ENCODE peak calls at places on chromosomes 11 and 22, in ten cellular contexts. Y, C, H, T, V, U, S, J, M and I are unnamed samples.
A peak's percentile ranks its signal among the peaks of the same experiment; 100 is the strongest.

GRCh38 chr11:88012456-88012855 is 162.8 kb downstream of the RAB38 start:
- DNase-seq in Y (no peak), C (no peak), H (no peak), T (no peak), V (no peak), U (no peak), S (no peak), J (no peak), M (no peak), I (no peak)

GRCh38 chr11:42727879-42728278 is 583.9 kb upstream of the API5 start:
- DNase-seq in Y (no peak), C (no peak), H (no peak), T (no peak), V (no peak), U (no peak), S (no peak), J (no peak), M (no peak), I (no peak)

GRCh38 chr22:23583836-23584235 is 3.7 kb upstream of the IGLL1 start:
- DNase-seq in Y (no peak), C (no peak), H (no peak), T (no peak), V (no peak), U (no peak), S (no peak), J (no peak), M (no peak), I (no peak)

GRCh38 chr11:122808494-122808893 is 29.8 kb upstream of the CRTAM start:
- DNase-seq in Y (peak; percentile 45), C (no peak), H (peak; percentile 44), T (peak; percentile 73), V (no peak), U (no peak), S (no peak), J (no peak), M (peak; percentile 60), I (no peak)

GRCh38 chr22:50209893-50210292 is 9.1 kb downstream of the SELENOO start:
- DNase-seq in Y (peak; percentile 53), C (no peak), H (peak; percentile 55), T (peak; percentile 85), V (peak; percentile 57), U (peak; percentile 69), S (peak; percentile 66), J (peak; percentile 38), M (peak; percentile 90), I (no peak)

GRCh38 chr11:84923489-84923888 is 703.7 kb downstream of the DLG2 start:
- DNase-seq in Y (no peak), C (no peak), H (no peak), T (no peak), V (no peak), U (no peak), S (no peak), J (no peak), M (no peak), I (no peak)

GRCh38 chr11:118152552-118153471 is at the start of gene SCN4B:
- DNase-seq in Y (no peak), C (no peak), H (peak; percentile 5), T (peak; percentile 71), V (peak; percentile 71), U (peak; percentile 84), S (no peak), J (no peak), M (peak; percentile 52), I (no peak)

GRCh38 chr22:40991298-40991697 is 40.1 kb downstream of the RBX1 start:
- DNase-seq in Y (no peak), C (no peak), H (no peak), T (no peak), V (no peak), U (no peak), S (no peak), J (no peak), M (no peak), I (no peak)

GRCh38 chr11:61054927-61055562 is 47.2 kb upstream of the CD5 start:
- DNase-seq in Y (no peak), C (no peak), H (no peak), T (no peak), V (no peak), U (no peak), S (no peak), J (no peak), M (no peak), I (no peak)

GRCh38 chr11:58949184-58949583 is 9.9 kb downstream of the GLYATL1 start:
- DNase-seq in Y (no peak), C (no peak), H (no peak), T (no peak), V (no peak), U (no peak), S (no peak), J (no peak), M (no peak), I (no peak)

GRCh38 chr22:42203609-42204008 is 66.8 kb downstream of the TCF20 start:
- DNase-seq in Y (no peak), C (no peak), H (no peak), T (no peak), V (no peak), U (no peak), S (no peak), J (no peak), M (no peak), I (no peak)

GRCh38 chr11:122815900-122816299 is 22.4 kb upstream of the CRTAM start:
- DNase-seq in Y (no peak), C (no peak), H (no peak), T (no peak), V (no peak), U (no peak), S (no peak), J (no peak), M (no peak), I (no peak)

DNA sequence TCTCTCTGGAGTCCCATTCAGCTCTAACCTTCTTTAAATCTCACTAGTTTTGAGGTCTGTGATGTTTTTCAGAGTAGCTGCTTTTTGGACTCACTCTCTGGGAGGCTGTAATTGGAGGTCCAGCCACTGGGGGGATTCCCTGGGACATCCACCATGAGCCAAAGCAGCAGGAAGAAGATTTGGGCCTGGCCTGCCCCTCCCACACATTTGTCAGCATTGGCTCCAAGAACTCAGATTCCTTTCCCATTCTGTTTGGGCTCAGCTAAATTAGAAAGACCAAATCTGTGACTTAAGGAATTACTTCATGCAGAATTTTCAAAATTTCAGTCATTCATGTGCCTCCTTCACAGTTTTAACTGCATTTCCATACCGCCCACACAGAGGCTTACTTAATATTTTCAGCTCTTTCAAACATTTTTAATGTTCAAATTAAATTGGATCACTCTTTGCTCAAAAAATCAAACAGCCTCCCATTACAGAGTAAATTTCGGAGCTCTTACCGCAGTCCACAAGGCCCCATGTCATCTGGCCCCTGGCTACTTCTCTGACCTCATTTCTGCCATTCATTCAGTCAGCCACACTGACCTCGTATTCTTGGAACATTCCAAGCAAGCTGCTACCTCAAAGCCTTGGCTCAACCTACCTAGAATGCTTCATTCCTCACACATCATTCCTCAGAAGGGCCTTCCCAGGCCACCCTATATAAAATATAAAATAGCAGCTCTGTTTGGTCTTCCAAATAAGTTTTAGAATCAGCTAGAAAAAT is 54.5 kb upstream of the RRAS2 start:
- DNase-seq in Y (peak; percentile 35), C (no peak), H (peak; percentile 51), T (peak; percentile 86), V (no peak), U (no peak), S (no peak), J (no peak), M (no peak), I (peak; percentile 71)
- TF ChIP-seq CTCF in Y (peak; percentile 74), C (no peak), H (peak; percentile 66), T (peak; percentile 36), V (no peak), U (no peak), S (no peak), J (no peak), M (no peak), I (peak; percentile 33)

GRCh38 chr11:12961615-12962014 is 47.5 kb upstream of the RASSF10 start:
- DNase-seq in Y (peak; percentile 18), C (no peak), H (no peak), T (peak; percentile 47), V (no peak), U (no peak), S (no peak), J (no peak), M (no peak), I (no peak)
- TF ChIP-seq CTCF in Y (no peak), C (no peak), H (peak; percentile 27), T (no peak), V (no peak), U (no peak), S (no peak), J (peak; percentile 25), M (no peak), I (peak; percentile 21)

GRCh38 chr22:19554834-19555404 is 30.7 kb upstream of the CLDN5 start:
- DNase-seq in Y (peak; percentile 46), C (no peak), H (peak; percentile 16), T (peak; percentile 56), V (no peak), U (peak; percentile 17), S (no peak), J (no peak), M (no peak), I (no peak)
- TF ChIP-seq CTCF in Y (peak; percentile 42), C (no peak), H (peak; percentile 42), T (peak; percentile 22), V (no peak), U (no peak), S (no peak), J (no peak), M (no peak), I (no peak)

GRCh38 chr11:79438631-79439429 is 2.0 kb downstream of the TENM4 start:
- DNase-seq in Y (no peak), C (peak; percentile 14), H (no peak), T (peak; percentile 63), V (no peak), U (peak; percentile 22), S (no peak), J (no peak), M (peak; percentile 57), I (no peak)

GRCh38 chr11:79439430-79439892 is 1.4 kb downstream of the TENM4 start:
- DNase-seq in Y (peak; percentile 53), C (no peak), H (no peak), T (peak; percentile 68), V (no peak), U (peak; percentile 22), S (no peak), J (no peak), M (peak; percentile 17), I (no peak)

GRCh38 chr11:79441159-79441875 is 487 bp upstream of the TENM4 start:
- DNase-seq in Y (peak; percentile 91), C (no peak), H (no peak), T (peak; percentile 56), V (no peak), U (peak; percentile 35), S (no peak), J (no peak), M (no peak), I (no peak)

GRCh38 chr11:79440451-79441158 is at the start of gene TENM4:
- DNase-seq in Y (peak; percentile 92), C (peak; percentile 52), H (no peak), T (peak; percentile 94), V (peak; percentile 40), U (peak; percentile 78), S (no peak), J (no peak), M (peak; percentile 52), I (no peak)

DNA sequence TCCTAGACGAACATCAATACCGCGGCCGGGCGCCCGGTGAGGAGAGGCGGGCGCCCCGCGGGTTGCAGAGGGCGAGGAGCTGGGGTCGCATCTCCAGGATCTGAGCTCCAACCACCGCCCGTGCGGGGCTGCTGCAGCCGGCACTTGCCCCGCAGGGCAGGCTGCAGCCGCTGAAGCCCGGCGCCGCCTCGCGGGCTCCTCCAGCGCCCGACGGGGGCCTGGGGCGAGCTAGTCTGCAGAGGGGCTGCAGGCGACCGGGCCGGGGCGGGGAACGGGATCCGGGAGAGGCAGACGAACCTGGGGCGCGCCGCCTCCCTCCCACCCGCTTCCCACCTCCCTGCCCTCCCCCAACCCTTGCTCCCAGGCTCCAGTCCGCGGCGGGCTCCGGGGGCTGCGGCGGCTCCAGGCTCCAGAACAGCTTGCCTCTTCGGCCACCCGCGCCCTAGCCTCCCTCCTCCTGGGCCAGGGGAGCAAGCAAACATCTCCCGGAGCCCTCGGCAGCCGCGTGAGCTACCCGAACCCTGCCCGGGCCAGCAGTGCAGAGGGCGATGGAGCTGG is 858 bp downstream of the TENM4 start:
- DNase-seq in Y (no peak), C (no peak), H (no peak), T (no peak), V (no peak), U (peak; percentile 72), S (no peak), J (no peak), M (peak; percentile 45), I (no peak)
- TF ChIP-seq CTCF in Y (peak; percentile 35), C (no peak), H (no peak), T (no peak), V (no peak), U (no peak), S (no peak), J (peak; percentile 19), M (no peak), I (no peak)